ENCODE peak calls at places on chromosomes 4 and X, in nine cellular contexts. S is left lung; I is HFF-Myc; D is natural killer cell treated with Interleukin-12 subunit alpha and Interleukin-12 subunit beta and Interleukin-15 and Interleukin-18, amount 100 ng/mL, for 72 hours; H is SK-N-MC; K is putamen; N is DMS79; F is HT-29; J is lower lobe of right lung. V is an unnamed sample.

GRCh38 chr4:13983189-13983790 is 355.8 kb upstream of the BOD1L1 start:
- DNase-seq in H (no peak), S (no peak), D (no peak), I (no peak), F (peak), J (no peak), K (no peak), N (no peak), V (no peak)

GRCh38 chr4:100823066-100823992 is 305.5 kb upstream of the EMCN start:
- DNase-seq in S (no peak), N (no peak), F (no peak), K (peak), I (no peak), J (no peak), H (no peak), D (no peak), V (no peak)

GRCh38 chrX:144849141-144849540 is 398.2 kb upstream of the SPANXN1 start:
- DNase-seq in D (no peak), K (no peak), F (no peak), N (no peak), J (no peak), H (no peak), I (no peak), S (no peak), V (no peak)

GRCh38 chr4:152643153-152644035 is 36.4 kb downstream of the TMEM154 start:
- DNase-seq in S (peak), J (peak), I (no peak), F (no peak), N (no peak), K (no peak), D (no peak), H (no peak), V (no peak)

GRCh38 chr4:173958445-173958844 is 325.0 kb downstream of the FBXO8 start:
- DNase-seq in J (no peak), N (no peak), K (no peak), I (no peak), H (no peak), F (no peak), S (no peak), D (no peak), V (no peak)

GRCh38 chr4:8560265-8561047 is 19.7 kb upstream of the GPR78 start:
- DNase-seq in K (no peak), H (no peak), J (no peak), I (no peak), S (no peak), D (no peak), F (no peak), N (no peak), V (peak)

GRCh38 chr4:37748546-37748945 is 62.4 kb upstream of the RELL1 start:
- DNase-seq in I (no peak), F (no peak), H (peak), S (no peak), K (no peak), J (no peak), N (no peak), D (no peak), V (no peak)

GRCh38 chr4:151147000-151147399 is 47.6 kb downstream of the RPS3A start:
- DNase-seq in F (no peak), I (no peak), N (no peak), H (no peak), J (no peak), K (no peak), D (no peak), S (no peak), V (no peak)

GRCh38 chrX:96372313-96373046 is 312.2 kb upstream of the DIAPH2 start:
- DNase-seq in F (peak), H (peak), D (no peak), I (no peak), N (no peak), J (no peak), S (no peak), K (no peak), V (no peak)